ENCODE peak calls at places on chromosomes 16 and 17, in five cellular contexts. One of them, this sample, is unnamed.

GRCh38 chr17:77919276-77919675 is 39.2 kb upstream of the TNRC6C start:
- DNase-seq in cardiac muscle cell: no peak
- DNase-seq in HTR-8/SVneo: no peak
- DNase-seq in SK-N-DZ: no peak
- DNase-seq in GM10248: no peak
- DNase-seq in this sample: no peak

GRCh38 chr17:68378202-68379149 is 78.8 kb downstream of the WIPI1 start:
- DNase-seq in cardiac muscle cell: peak; percentile 96
- DNase-seq in HTR-8/SVneo: peak; percentile 81
- DNase-seq in SK-N-DZ: peak; percentile 41
- DNase-seq in GM10248: no peak
- DNase-seq in this sample: peak; percentile 16

GRCh38 chr16:79436885-79437284 is 163.7 kb downstream of the MAF start:
- DNase-seq in cardiac muscle cell: no peak
- DNase-seq in HTR-8/SVneo: no peak
- DNase-seq in SK-N-DZ: no peak
- DNase-seq in GM10248: no peak
- DNase-seq in this sample: no peak

GRCh38 chr16:22035094-22035675 is 27.3 kb downstream of the MOSMO start:
- DNase-seq in cardiac muscle cell: peak; percentile 20
- DNase-seq in HTR-8/SVneo: no peak
- DNase-seq in SK-N-DZ: no peak
- DNase-seq in GM10248: peak; percentile 46
- DNase-seq in this sample: no peak

GRCh38 chr16:50665128-50665878 is 15.8 kb downstream of the SNX20 start:
- DNase-seq in cardiac muscle cell: peak; percentile 79
- DNase-seq in HTR-8/SVneo: peak; percentile 74
- DNase-seq in SK-N-DZ: peak; percentile 60
- DNase-seq in GM10248: peak; percentile 78
- DNase-seq in this sample: peak; percentile 83

GRCh38 chr17:56699186-56699895 is 105.8 kb downstream of the NOG start:
- DNase-seq in cardiac muscle cell: peak; percentile 83
- DNase-seq in HTR-8/SVneo: peak; percentile 99
- DNase-seq in SK-N-DZ: no peak
- DNase-seq in GM10248: no peak
- DNase-seq in this sample: no peak

GRCh38 chr16:87231911-87232310 is 85.3 kb downstream of the C16orf95 start:
- DNase-seq in cardiac muscle cell: no peak
- DNase-seq in HTR-8/SVneo: no peak
- DNase-seq in SK-N-DZ: no peak
- DNase-seq in GM10248: no peak
- DNase-seq in this sample: no peak

GRCh38 chr16:11005611-11005975 is 61.2 kb downstream of the CLEC16A start:
- DNase-seq in cardiac muscle cell: peak; percentile 33
- DNase-seq in HTR-8/SVneo: no peak
- DNase-seq in SK-N-DZ: no peak
- DNase-seq in GM10248: no peak
- DNase-seq in this sample: no peak

GRCh38 chr17:8122923-8123694 is 797 bp downstream of the HES7 start:
- DNase-seq in cardiac muscle cell: no peak
- DNase-seq in HTR-8/SVneo: no peak
- DNase-seq in SK-N-DZ: peak; percentile 38
- DNase-seq in GM10248: peak; percentile 46
- DNase-seq in this sample: no peak

GRCh38 chr16:29748077-29748759 is 2.4 kb upstream of the C16orf54 start:
- DNase-seq in cardiac muscle cell: no peak
- DNase-seq in HTR-8/SVneo: no peak
- DNase-seq in SK-N-DZ: no peak
- DNase-seq in GM10248: no peak
- DNase-seq in this sample: no peak

GRCh38 chr17:38729886-38730525 is at the start of gene CISD3:
- DNase-seq in cardiac muscle cell: peak; percentile 90
- DNase-seq in HTR-8/SVneo: peak; percentile 92
- DNase-seq in SK-N-DZ: peak; percentile 81
- DNase-seq in GM10248: peak; percentile 95
- DNase-seq in this sample: peak; percentile 90

GRCh38 chr17:72916991-72917390 is 175.5 kb downstream of the SLC39A11 start:
- DNase-seq in cardiac muscle cell: peak; percentile 40
- DNase-seq in HTR-8/SVneo: no peak
- DNase-seq in SK-N-DZ: no peak
- DNase-seq in GM10248: no peak
- DNase-seq in this sample: no peak

GRCh38 chr16:67528222-67528869 is at the start of gene RIPOR1:
- DNase-seq in cardiac muscle cell: peak; percentile 33
- DNase-seq in HTR-8/SVneo: no peak
- DNase-seq in SK-N-DZ: peak; percentile 52
- DNase-seq in GM10248: peak; percentile 80
- DNase-seq in this sample: peak; percentile 18

GRCh38 chr17:55734128-55734781 is 11.6 kb upstream of the TMEM100 start:
- DNase-seq in cardiac muscle cell: peak; percentile 24
- DNase-seq in HTR-8/SVneo: no peak
- DNase-seq in SK-N-DZ: peak; percentile 41
- DNase-seq in GM10248: peak; percentile 8
- DNase-seq in this sample: peak; percentile 20

GRCh38 chr16:71410146-71410545 is 31.7 kb downstream of the TLE7 start:
- DNase-seq in cardiac muscle cell: no peak
- DNase-seq in HTR-8/SVneo: no peak
- DNase-seq in SK-N-DZ: no peak
- DNase-seq in GM10248: no peak
- DNase-seq in this sample: no peak

GRCh38 chr17:59287452-59287851 is 44.0 kb upstream of the YPEL2 start:
- DNase-seq in cardiac muscle cell: peak; percentile 22
- DNase-seq in HTR-8/SVneo: peak; percentile 62
- DNase-seq in SK-N-DZ: no peak
- DNase-seq in GM10248: no peak
- DNase-seq in this sample: no peak

GRCh38 chr16:77877712-77878111 is 89.3 kb downstream of the VAT1L start:
- DNase-seq in cardiac muscle cell: peak; percentile 65
- DNase-seq in HTR-8/SVneo: peak; percentile 68
- DNase-seq in SK-N-DZ: no peak
- DNase-seq in GM10248: no peak
- DNase-seq in this sample: no peak

GRCh38 chr17:82217530-82218204 is 5.0 kb upstream of the CCDC57 start:
- DNase-seq in cardiac muscle cell: peak; percentile 96
- DNase-seq in HTR-8/SVneo: peak; percentile 81
- DNase-seq in SK-N-DZ: no peak
- DNase-seq in GM10248: no peak
- DNase-seq in this sample: no peak

GRCh38 chr16:28217326-28217725 is 5.6 kb upstream of the XPO6 start:
- DNase-seq in cardiac muscle cell: no peak
- DNase-seq in HTR-8/SVneo: no peak
- DNase-seq in SK-N-DZ: no peak
- DNase-seq in GM10248: no peak
- DNase-seq in this sample: no peak

GRCh38 chr16:20868890-20869289 is 31.3 kb downstream of the DCUN1D3 start:
- DNase-seq in cardiac muscle cell: peak; percentile 85
- DNase-seq in HTR-8/SVneo: no peak
- DNase-seq in SK-N-DZ: no peak
- DNase-seq in GM10248: no peak
- DNase-seq in this sample: peak; percentile 44

GRCh38 chr16:57635266-57636097 is 7.1 kb downstream of the ADGRG1 start:
- DNase-seq in cardiac muscle cell: no peak
- DNase-seq in HTR-8/SVneo: no peak
- DNase-seq in SK-N-DZ: no peak
- DNase-seq in GM10248: no peak
- DNase-seq in this sample: no peak

GRCh38 chr16:29148867-29149272 is 164.0 kb downstream of the LAT start:
- DNase-seq in cardiac muscle cell: no peak
- DNase-seq in HTR-8/SVneo: no peak
- DNase-seq in SK-N-DZ: no peak
- DNase-seq in GM10248: no peak
- DNase-seq in this sample: no peak

GRCh38 chr17:72416054-72416691 is 295.4 kb downstream of the SOX9 start:
- DNase-seq in cardiac muscle cell: peak; percentile 12
- DNase-seq in HTR-8/SVneo: peak; percentile 91
- DNase-seq in SK-N-DZ: no peak
- DNase-seq in GM10248: no peak
- DNase-seq in this sample: peak; percentile 67

GRCh38 chr17:39997543-39997942 is 16.9 kb downstream of the PSMD3 start:
- DNase-seq in cardiac muscle cell: no peak
- DNase-seq in HTR-8/SVneo: no peak
- DNase-seq in SK-N-DZ: no peak
- DNase-seq in GM10248: no peak
- DNase-seq in this sample: no peak

GRCh38 chr17:72591500-72592241 is 470.9 kb downstream of the SOX9 start:
- DNase-seq in cardiac muscle cell: peak; percentile 31
- DNase-seq in HTR-8/SVneo: no peak
- DNase-seq in SK-N-DZ: no peak
- DNase-seq in GM10248: no peak
- DNase-seq in this sample: peak; percentile 45

GRCh38 chr16:66996324-66996982 is 8.1 kb downstream of the CES4A start:
- DNase-seq in cardiac muscle cell: peak; percentile 83
- DNase-seq in HTR-8/SVneo: no peak
- DNase-seq in SK-N-DZ: no peak
- DNase-seq in GM10248: no peak
- DNase-seq in this sample: no peak

GRCh38 chr16:4489030-4489429 is 12.8 kb downstream of the HMOX2 start:
- DNase-seq in cardiac muscle cell: peak; percentile 85
- DNase-seq in HTR-8/SVneo: peak; percentile 48
- DNase-seq in SK-N-DZ: no peak
- DNase-seq in GM10248: no peak
- DNase-seq in this sample: no peak

GRCh38 chr17:63525190-63525946 is 2.2 kb downstream of the KCNH6 start:
- DNase-seq in cardiac muscle cell: no peak
- DNase-seq in HTR-8/SVneo: no peak
- DNase-seq in SK-N-DZ: no peak
- DNase-seq in GM10248: no peak
- DNase-seq in this sample: peak; percentile 40

GRCh38 chr17:79842656-79843474 is 3.6 kb upstream of the CBX4 start:
- DNase-seq in cardiac muscle cell: peak; percentile 14
- DNase-seq in HTR-8/SVneo: no peak
- DNase-seq in SK-N-DZ: no peak
- DNase-seq in GM10248: no peak
- DNase-seq in this sample: peak; percentile 76

GRCh38 chr16:48013476-48013875 is 142.3 kb downstream of the ABCC12 start:
- DNase-seq in cardiac muscle cell: peak; percentile 25
- DNase-seq in HTR-8/SVneo: peak; percentile 14
- DNase-seq in SK-N-DZ: no peak
- DNase-seq in GM10248: no peak
- DNase-seq in this sample: no peak

GRCh38 chr17:4849011-4849536 is 15.9 kb downstream of the MINK1 start:
- DNase-seq in cardiac muscle cell: no peak
- DNase-seq in HTR-8/SVneo: no peak
- DNase-seq in SK-N-DZ: no peak
- DNase-seq in GM10248: peak; percentile 14
- DNase-seq in this sample: no peak

GRCh38 chr17:64732336-64733006 is 70.4 kb upstream of the SMURF2 start:
- DNase-seq in cardiac muscle cell: peak; percentile 78
- DNase-seq in HTR-8/SVneo: no peak
- DNase-seq in SK-N-DZ: no peak
- DNase-seq in GM10248: no peak
- DNase-seq in this sample: no peak

This sample was measured in NCI-H524.